ENCODE peak calls at places on chromosomes 4 and X, in four cellular contexts. I is astrocyte of the cerebellum, R is NCI-H1105, K is neural progenitor cell. F is an unnamed sample.
A peak's percentile ranks its signal among the peaks of the same experiment; 100 is the strongest.

GRCh38 chr4:55722132-55722531 is 86.0 kb upstream of the NMU start:
- DNase-seq in K (no peak), I (no peak), R (peak; percentile 35), F (no peak)

GRCh38 chr4:104493071-104493831 is 1.4 kb downstream of the CXXC4 start:
- DNase-seq in I (no peak), K (peak; percentile 55), R (no peak), F (no peak)

GRCh38 chr4:112147697-112148096 is 2.4 kb downstream of the FAM241A start:
- DNase-seq in R (no peak), K (no peak), I (no peak), F (no peak)

GRCh38 chr4:141046255-141046654 is 87.0 kb downstream of the RNF150 start:
- DNase-seq in R (no peak), K (no peak), I (peak; percentile 95), F (no peak)

GRCh38 chr4:176548571-176548970 is 228.8 kb downstream of the SPCS3 start:
- DNase-seq in K (no peak), R (no peak), I (no peak), F (no peak)

GRCh38 chr4:118942465-118942864 is 53.8 kb downstream of the SYNPO2 start:
- DNase-seq in K (no peak), R (no peak), I (no peak), F (no peak)

GRCh38 chr4:6463311-6464289 is 8.8 kb downstream of the PPP2R2C start:
- DNase-seq in K (peak; percentile 28), I (no peak), R (no peak), F (no peak)

GRCh38 chr4:26574563-26574962 is 9.3 kb upstream of the TBC1D19 start:
- DNase-seq in I (no peak), K (peak; percentile 3), R (no peak), F (no peak)

GRCh38 chr4:118270492-118270891 is 82.3 kb downstream of the PRSS12 start:
- DNase-seq in I (peak; percentile 55), K (peak; percentile 65), R (no peak), F (no peak)

GRCh38 chr4:184439856-184440592 is 34.3 kb downstream of the IRF2 start:
- DNase-seq in I (no peak), K (no peak), R (no peak), F (no peak)

GRCh38 chrX:38800981-38801845 is at the start of gene MID1IP1:
- DNase-seq in I (peak; percentile 78), K (peak; percentile 91), R (peak; percentile 87), F (peak; percentile 89)

GRCh38 chrX:54178100-54178940 is 4.7 kb downstream of the FAM120C start:
- DNase-seq in I (peak; percentile 20), R (no peak), K (no peak), F (no peak)

GRCh38 chr4:101865501-101866062 is 75.1 kb downstream of the BANK1 start:
- DNase-seq in R (no peak), K (no peak), I (peak; percentile 9), F (no peak)

GRCh38 chrX:132209527-132209926 is 9.7 kb downstream of the RAP2C start:
- DNase-seq in K (no peak), R (no peak), I (no peak), F (no peak)

GRCh38 chr4:181952478-181952877 is 290.7 kb upstream of the TENM3 start:
- DNase-seq in K (peak; percentile 11), R (no peak), I (peak; percentile 68), F (peak; percentile 3)

GRCh38 chr4:1227817-1228216 is 21.1 kb downstream of the CTBP1 start:
- DNase-seq in R (no peak), I (no peak), K (no peak), F (no peak)

GRCh38 chrX:21798677-21799219 is 40.7 kb upstream of the MBTPS2 start:
- DNase-seq in R (peak; percentile 60), K (no peak), I (peak; percentile 43), F (peak; percentile 47)

GRCh38 chr4:143721317-143721716 is 20.8 kb upstream of the FREM3 start:
- DNase-seq in R (no peak), K (no peak), I (no peak), F (no peak)

GRCh38 chr4:182204042-182204441 is 39.2 kb upstream of the TENM3 start:
- DNase-seq in I (no peak), K (no peak), R (no peak), F (no peak)